ENCODE peak calls at places on chromosomes 1 and 21, in ten cellular contexts. A, L, C, P, W, M, B, Z, Q and G are unnamed samples.

GRCh38 chr1:6588893-6589481 is 9.2 kb downstream of the ZBTB48 start:
- DNase-seq in A (no peak), L (no peak), C (no peak), P (no peak), W (no peak), M (no peak), B (no peak), Z (no peak), Q (no peak), G (no peak)

GRCh38 chr21:43193651-43194302 is 25.0 kb downstream of the CRYAA start:
- DNase-seq in A (peak), L (no peak), C (peak), P (no peak), W (peak), M (no peak), B (no peak), Z (no peak), Q (peak), G (no peak)

GRCh38 chr21:41961282-41961701 is 7.5 kb upstream of the C2CD2 start:
- DNase-seq in A (peak), L (no peak), C (no peak), P (no peak), W (no peak), M (no peak), B (no peak), Z (no peak), Q (no peak), G (no peak)

GRCh38 chr1:242467556-242468145 is 56.8 kb downstream of the PLD5 start:
- DNase-seq in A (no peak), L (peak), C (no peak), P (peak), W (no peak), M (peak), B (peak), Z (peak), Q (no peak), G (peak)

GRCh38 chr21:35672313-35672712 is 388.0 kb downstream of the SETD4 start:
- DNase-seq in A (no peak), L (no peak), C (no peak), P (no peak), W (no peak), M (no peak), B (no peak), Z (no peak), Q (no peak), G (no peak)

GRCh38 chr1:160261526-160261877 is 847 bp downstream of the DCAF8 start:
- DNase-seq in A (no peak), L (peak), C (peak), P (peak), W (no peak), M (no peak), B (no peak), Z (peak), Q (no peak), G (peak)

GRCh38 chr21:16532841-16533240 is 803.1 kb downstream of the USP25 start:
- DNase-seq in A (no peak), L (no peak), C (no peak), P (no peak), W (no peak), M (no peak), B (no peak), Z (no peak), Q (no peak), G (no peak)

GRCh38 chr1:1359668-1360468 is 1.5 kb upstream of the MXRA8 start:
- DNase-seq in A (peak), L (no peak), C (no peak), P (no peak), W (peak), M (no peak), B (no peak), Z (peak), Q (no peak), G (no peak)

DNA sequence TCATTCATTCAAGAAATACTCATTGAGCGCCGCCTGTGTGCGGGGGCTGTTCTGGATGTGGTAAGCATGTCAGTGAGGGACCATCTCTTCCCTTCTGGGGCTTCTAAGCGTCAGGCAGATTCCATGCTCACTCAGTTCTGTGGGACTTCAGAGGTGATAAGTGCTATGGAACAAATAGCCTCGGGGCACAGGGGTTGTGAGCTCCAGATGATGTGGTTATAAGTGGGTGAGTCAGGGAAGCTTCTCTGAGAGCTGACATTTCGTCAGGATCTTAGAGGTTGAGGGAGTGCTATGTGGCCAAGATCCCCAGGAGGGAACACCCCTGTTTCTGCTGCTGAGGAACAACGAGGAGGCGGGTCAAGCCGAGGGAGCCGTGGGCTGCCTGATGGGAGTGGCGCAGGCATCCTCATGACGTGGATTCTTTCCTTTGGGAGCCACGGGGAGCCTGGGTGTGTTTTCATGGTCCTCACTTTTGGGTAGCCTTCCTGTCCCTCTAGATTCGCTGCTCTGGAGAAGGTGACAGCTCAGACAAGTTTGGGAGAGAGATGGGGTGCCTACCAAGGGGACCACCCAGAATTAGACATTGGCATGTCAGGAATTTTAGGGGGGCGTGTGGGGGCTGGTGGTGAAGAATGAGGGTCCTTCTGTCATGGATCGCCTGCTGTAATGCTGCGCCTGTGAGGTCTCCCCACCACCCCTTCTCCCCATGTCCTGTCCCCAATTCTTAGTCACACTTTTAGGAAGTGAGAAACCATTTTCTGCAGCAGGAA is 38.5 kb downstream of the HUNK start:
- DNase-seq in A (no peak), L (no peak), C (no peak), P (no peak), W (no peak), M (no peak), B (no peak), Z (no peak), Q (no peak), G (no peak)
- H3K27ac ChIP-seq in A (no peak), L (no peak), C (no peak), P (no peak), W (no peak), M (no peak), B (no peak), Z (no peak), Q (no peak), G (no peak)

DNA sequence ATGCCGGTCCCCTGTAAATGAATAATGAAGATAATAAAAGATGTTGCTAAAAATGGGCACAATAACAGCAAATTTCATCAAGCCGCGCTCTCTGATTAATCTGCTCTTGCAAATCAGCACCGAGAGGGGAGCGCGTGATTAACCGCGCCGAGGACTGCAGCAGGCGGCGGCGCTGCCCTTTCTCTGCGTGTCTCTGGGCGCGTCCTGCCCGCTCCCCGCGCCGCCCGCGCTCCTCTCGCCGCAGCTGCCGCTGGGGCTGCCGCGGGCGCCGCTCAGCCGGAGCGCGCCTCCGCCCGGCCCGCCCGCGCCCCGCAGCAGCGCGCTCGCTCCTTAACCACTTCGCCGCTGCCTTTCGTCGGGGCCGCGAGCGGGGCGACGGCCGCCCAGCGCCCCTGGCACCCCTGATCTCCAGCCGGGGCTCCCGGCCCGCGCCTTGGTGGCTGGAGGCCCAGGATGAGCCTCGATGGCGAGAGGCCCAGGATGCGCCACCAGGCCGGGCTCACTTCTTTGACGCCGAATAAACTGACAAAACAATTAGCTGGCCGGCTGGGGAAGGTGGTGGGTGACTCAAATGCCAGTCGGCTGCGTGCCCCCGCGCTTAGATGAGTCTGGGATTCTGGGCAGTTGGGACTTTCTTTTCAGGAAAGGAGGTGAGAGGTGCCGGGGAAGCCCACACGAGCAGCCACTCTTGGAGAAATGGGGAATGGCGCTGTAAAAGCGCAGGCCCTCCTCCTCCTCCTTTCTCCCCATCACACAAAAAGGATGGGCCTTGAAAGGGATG is 221.4 kb upstream of the PKN2 start:
- DNase-seq in A (no peak), L (peak), C (no peak), P (no peak), W (no peak), M (no peak), B (peak), Z (no peak), Q (peak), G (no peak)
- TF ChIP-seq POLR2AphosphoS5 in A (no peak), L (no peak), C (no peak), P (no peak), W (no peak), M (no peak), B (no peak), Z (no peak), Q (no peak), G (no peak)

GRCh38 chr1:38029725-38030511 is 16.7 kb downstream of the POU3F1 start:
- DNase-seq in A (no peak), L (peak), C (no peak), P (peak), W (no peak), M (no peak), B (peak), Z (no peak), Q (peak), G (no peak)

GRCh38 chr1:38027201-38028104 is 14.9 kb downstream of the UTP11 start:
- DNase-seq in A (no peak), L (no peak), C (peak), P (no peak), W (no peak), M (no peak), B (no peak), Z (no peak), Q (peak), G (no peak)

GRCh38 chr1:38029081-38029681 is 16.6 kb downstream of the UTP11 start:
- DNase-seq in A (no peak), L (peak), C (no peak), P (no peak), W (no peak), M (no peak), B (peak), Z (no peak), Q (peak), G (no peak)

GRCh38 chr1:38028105-38028591 is 15.6 kb downstream of the UTP11 start:
- DNase-seq in A (no peak), L (peak), C (no peak), P (no peak), W (no peak), M (no peak), B (no peak), Z (no peak), Q (no peak), G (no peak)

DNA sequence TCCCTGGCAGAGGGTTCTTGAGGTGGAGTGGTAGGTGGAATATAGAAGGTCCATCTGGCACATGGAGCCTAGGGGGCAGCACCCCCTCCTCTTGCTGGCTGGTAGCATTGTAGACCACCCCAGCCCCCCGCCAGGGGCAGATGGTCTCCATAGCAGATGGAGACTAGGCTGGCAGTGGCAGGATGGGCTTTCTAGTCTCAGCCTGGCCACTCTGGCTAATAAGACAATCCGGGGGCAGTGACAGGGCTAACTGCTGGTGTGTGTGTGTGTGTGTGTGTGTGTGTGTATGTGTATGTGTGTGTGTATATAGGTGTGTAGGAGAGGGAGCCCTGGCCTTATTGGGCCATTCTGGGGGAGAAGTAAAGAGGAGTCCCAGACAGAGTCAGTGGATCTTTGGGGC is 16.1 kb downstream of the UTP11 start:
- DNase-seq in A (no peak), L (peak), C (no peak), P (no peak), W (no peak), M (no peak), B (peak), Z (no peak), Q (peak), G (no peak)
- TF ChIP-seq CTCF in A (no peak), L (peak), C (no peak), P (no peak), W (no peak), M (no peak), B (peak), Z (no peak), Q (no peak), G (no peak)

GRCh38 chr1:230863449-230863848 is 4.9 kb downstream of the C1orf198 start:
- DNase-seq in A (peak), L (peak), C (peak), P (no peak), W (peak), M (no peak), B (no peak), Z (no peak), Q (no peak), G (peak)

GRCh38 chr1:230866171-230866811 is 2.0 kb downstream of the C1orf198 start:
- DNase-seq in A (no peak), L (no peak), C (no peak), P (no peak), W (no peak), M (no peak), B (no peak), Z (no peak), Q (no peak), G (no peak)

GRCh38 chr1:230864441-230864840 is 3.9 kb downstream of the C1orf198 start:
- DNase-seq in A (no peak), L (no peak), C (no peak), P (no peak), W (peak), M (no peak), B (no peak), Z (no peak), Q (no peak), G (no peak)

GRCh38 chr1:230867119-230867902 is 1.0 kb downstream of the C1orf198 start:
- DNase-seq in A (no peak), L (no peak), C (no peak), P (no peak), W (no peak), M (no peak), B (no peak), Z (no peak), Q (no peak), G (no peak)

DNA sequence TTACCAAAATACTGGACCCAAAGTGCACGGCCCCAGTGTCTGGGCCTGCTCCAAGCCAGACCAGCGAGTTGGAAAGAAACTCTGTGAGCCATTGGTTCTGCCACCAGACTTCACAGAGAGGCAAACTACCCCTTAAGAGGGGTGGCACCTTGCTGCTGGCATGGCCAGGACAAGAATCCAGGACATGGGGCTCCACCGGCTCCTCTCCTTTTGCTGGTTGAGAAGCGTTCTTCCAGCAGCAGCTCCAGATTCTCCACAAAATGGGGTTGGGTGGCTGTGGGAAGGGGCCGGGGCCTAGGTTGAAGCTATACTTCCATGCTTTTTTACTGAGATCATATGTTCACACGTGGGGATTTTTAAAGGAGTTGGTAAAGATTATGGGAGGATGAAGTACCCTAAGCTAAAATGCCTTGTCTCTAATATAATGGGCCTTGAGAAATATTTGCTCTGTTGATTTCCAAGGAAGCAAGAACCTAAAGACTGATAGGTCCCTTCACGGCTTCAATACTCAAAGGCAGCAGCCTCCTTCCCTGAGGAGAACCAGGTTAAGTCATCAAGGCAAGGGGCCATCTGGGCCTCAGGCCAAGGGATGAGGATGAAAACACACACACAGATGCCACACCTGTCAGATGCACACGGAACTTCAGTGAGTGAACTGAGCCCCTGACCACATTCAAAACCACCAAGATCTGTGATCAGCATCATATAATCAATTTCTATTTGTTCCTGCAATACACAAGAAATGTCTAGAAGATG is 3.1 kb downstream of the C1orf198 start:
- DNase-seq in A (no peak), L (no peak), C (no peak), P (no peak), W (peak), M (no peak), B (no peak), Z (no peak), Q (no peak), G (no peak)
- H3K27ac ChIP-seq in A (peak), L (no peak), C (no peak), P (peak), W (no peak), M (no peak), B (no peak), Z (no peak), Q (peak), G (no peak)